ENCODE peak calls at places on chromosome 20, in seven cellular contexts. P is IMR-90, J is prostate gland, I is body of pancreas, R is tibial nerve, S is HCT116, C is GM12891. T is an unnamed sample.

GRCh38 chr20:50308513-50309279 is 118.1 kb downstream of the CEBPB start:
- DNase-seq in P (peak), R (peak), J (peak), S (peak), C (no peak), I (peak), T (peak)

GRCh38 chr20:53875452-53875851 is 194.9 kb downstream of the BCAS1 start:
- DNase-seq in R (no peak), C (no peak), S (no peak), J (no peak), P (no peak), I (peak), T (no peak)

GRCh38 chr20:31670371-31671228 is 32.9 kb downstream of the COX4I2 start:
- DNase-seq in C (no peak), P (peak), J (peak), S (no peak), R (peak), I (peak), T (peak)

GRCh38 chr20:13739726-13740649 is 44.7 kb downstream of the ESF1 start:
- DNase-seq in J (no peak), S (no peak), P (no peak), C (no peak), R (no peak), I (no peak), T (no peak)

GRCh38 chr20:23879811-23880374 is 345 bp upstream of the CST5 start:
- DNase-seq in J (no peak), S (no peak), R (no peak), C (no peak), I (peak), P (no peak), T (no peak)

GRCh38 chr20:2349801-2350200 is 30.9 kb upstream of the TGM6 start:
- DNase-seq in J (no peak), S (no peak), I (no peak), C (no peak), R (no peak), P (no peak), T (no peak)

GRCh38 chr20:21246143-21246542 is 57.0 kb upstream of the XRN2 start:
- DNase-seq in C (no peak), R (no peak), I (no peak), S (no peak), J (peak), P (no peak), T (no peak)

GRCh38 chr20:57118964-57119363 is 147.5 kb downstream of the BMP7 start:
- DNase-seq in C (no peak), R (no peak), P (no peak), S (no peak), J (no peak), I (no peak), T (no peak)

GRCh38 chr20:59958626-59959025 is 403 bp downstream of the CDH26 start:
- DNase-seq in I (no peak), S (no peak), C (no peak), J (no peak), R (no peak), P (no peak), T (no peak)

GRCh38 chr20:53654932-53655674 is 61.5 kb upstream of the ZNF217 start:
- DNase-seq in J (no peak), C (no peak), S (no peak), P (no peak), R (no peak), I (peak), T (peak)

GRCh38 chr20:35275741-35276251 is 2.1 kb downstream of the MMP24OS start:
- DNase-seq in C (no peak), I (no peak), P (no peak), R (no peak), J (no peak), S (no peak), T (no peak)

GRCh38 chr20:36950432-36951197 is 893 bp downstream of the SAMHD1 start:
- DNase-seq in C (no peak), S (no peak), I (peak), R (no peak), J (peak), P (peak), T (peak)

GRCh38 chr20:35215066-35215956 is 11.2 kb upstream of the MMP24 start:
- DNase-seq in C (no peak), R (no peak), S (no peak), J (no peak), P (peak), I (no peak), T (no peak)

GRCh38 chr20:2578430-2579192 is 42.2 kb downstream of the TMC2 start:
- DNase-seq in R (no peak), J (no peak), P (no peak), I (peak), S (no peak), C (no peak), T (peak)

GRCh38 chr20:31841928-31842327 is 3.5 kb downstream of the FOXS1 start:
- DNase-seq in P (peak), R (no peak), J (no peak), I (no peak), S (no peak), C (no peak), T (no peak)

GRCh38 chr20:51404297-51405060 is 138.0 kb downstream of the NFATC2 start:
- DNase-seq in C (peak), P (no peak), S (no peak), I (peak), J (no peak), R (no peak), T (no peak)

GRCh38 chr20:37223053-37223452 is 38.6 kb downstream of the GHRH start:
- DNase-seq in J (no peak), S (no peak), P (peak), C (no peak), I (peak), R (peak), T (peak)

GRCh38 chr20:49938173-49939163 is 2.3 kb downstream of the RNF114 start:
- DNase-seq in C (no peak), J (no peak), I (peak), R (peak), P (peak), S (no peak), T (no peak)

GRCh38 chr20:24701027-24701426 is 231.6 kb downstream of the SYNDIG1 start:
- DNase-seq in S (no peak), P (no peak), C (no peak), I (no peak), R (no peak), J (no peak), T (no peak)

GRCh38 chr20:35742741-35743523 is 872 bp upstream of the RBM39 start:
- DNase-seq in J (no peak), P (no peak), S (no peak), R (peak), I (peak), C (no peak), T (peak)

GRCh38 chr20:35953411-35954199 is 697 bp downstream of the SCAND1 start:
- DNase-seq in I (peak), J (peak), P (peak), S (no peak), C (peak), R (no peak), T (peak)

GRCh38 chr20:41249781-41250281 is 67.7 kb downstream of the ZHX3 start:
- DNase-seq in P (peak), I (no peak), J (no peak), S (no peak), R (no peak), C (no peak), T (peak)

GRCh38 chr20:25341716-25342680 is 48.6 kb downstream of the ABHD12 start:
- DNase-seq in I (no peak), J (no peak), C (no peak), S (no peak), P (peak), R (no peak), T (no peak)

GRCh38 chr20:23928788-23929187 is 49.2 kb upstream of the CST5 start:
- DNase-seq in C (no peak), I (no peak), R (no peak), S (no peak), P (no peak), J (no peak), T (no peak)

GRCh38 chr20:37839432-37839827 is 63.5 kb upstream of the VSTM2L start:
- DNase-seq in J (no peak), C (no peak), S (no peak), R (no peak), P (no peak), I (no peak), T (no peak)

GRCh38 chr20:23546435-23547144 is 21.7 kb downstream of the CST9L start:
- DNase-seq in R (no peak), S (no peak), I (no peak), P (no peak), J (no peak), C (no peak), T (no peak)

GRCh38 chr20:25507385-25508082 is 77.8 kb downstream of the NINL start:
- DNase-seq in J (no peak), I (no peak), P (no peak), C (no peak), S (no peak), R (no peak), T (no peak)

GRCh38 chr20:4898282-4898681 is 103.0 kb downstream of the SLC23A2 start:
- DNase-seq in R (no peak), C (no peak), J (no peak), P (peak), S (peak), I (peak), T (no peak)

GRCh38 chr20:3092611-3093379 is 8.3 kb upstream of the AVP start:
- DNase-seq in C (no peak), R (no peak), I (no peak), S (no peak), J (no peak), P (no peak), T (no peak)

GRCh38 chr20:17499041-17499440 is 32.1 kb downstream of the BFSP1 start:
- DNase-seq in C (no peak), P (peak), S (no peak), R (no peak), I (no peak), J (no peak), T (no peak)

GRCh38 chr20:52614036-52614863 is 357.9 kb upstream of the TSHZ2 start:
- DNase-seq in I (no peak), R (no peak), S (no peak), P (no peak), C (no peak), J (no peak), T (no peak)

GRCh38 chr20:45857836-45858250 is 429 bp downstream of the ZSWIM3 start:
- DNase-seq in S (no peak), I (no peak), P (no peak), R (no peak), C (peak), J (no peak), T (no peak)

GRCh38 chr20:45861157-45862075 is 4.0 kb downstream of the ZSWIM3 start:
- DNase-seq in R (no peak), S (no peak), I (no peak), C (no peak), P (no peak), J (no peak), T (peak)

GRCh38 chr20:45853484-45853883 is 3.7 kb downstream of the ACOT8 start:
- DNase-seq in S (no peak), C (no peak), J (no peak), P (no peak), R (no peak), I (no peak), T (no peak)

GRCh38 chr20:45860573-45861011 is 3.2 kb downstream of the ZSWIM3 start:
- DNase-seq in R (no peak), J (no peak), S (no peak), C (no peak), P (peak), I (no peak), T (no peak)

DNA sequence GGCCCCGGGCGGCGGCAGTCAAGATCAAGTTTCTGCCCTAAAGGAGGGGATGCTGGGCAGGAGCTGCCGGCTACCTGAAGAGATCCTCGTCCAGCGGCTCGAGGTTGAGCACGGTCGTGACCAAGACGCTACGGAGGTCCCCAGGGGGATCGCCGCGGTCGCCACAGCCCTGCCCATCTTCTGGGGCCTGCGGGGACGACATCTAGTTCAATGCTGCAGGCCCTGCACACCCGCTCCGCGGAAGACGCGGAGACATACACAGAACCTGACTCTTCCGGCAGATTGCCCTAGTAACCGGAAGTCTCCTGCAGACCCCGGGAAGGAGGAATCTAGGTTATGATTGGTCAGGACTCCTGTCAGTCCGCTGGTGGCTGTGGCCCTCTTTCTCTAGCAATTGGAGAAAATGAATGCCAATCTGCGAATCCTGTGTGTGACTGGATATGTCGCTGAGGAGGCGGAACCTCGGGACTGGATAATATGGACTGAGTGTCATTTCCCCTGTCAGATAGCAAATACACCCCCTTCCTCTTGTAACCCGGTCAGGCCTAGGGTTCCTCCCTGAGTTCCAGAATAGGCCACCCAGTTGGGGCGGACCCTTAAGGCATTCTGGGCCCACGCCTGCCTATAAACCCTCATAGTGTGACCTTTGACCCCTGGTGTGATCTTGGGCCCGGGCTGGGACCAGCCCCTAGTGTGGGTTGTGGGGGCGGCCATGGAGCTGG is at the start of the genes ACOT8 and ZSWIM3:
- DNase-seq in P (peak), C (peak), J (peak), R (peak), I (peak), S (peak), T (peak)
- TF ChIP-seq POLR2A in P (peak), C (peak), J (peak), R (peak), I (peak), S (peak), T (peak)

DNA sequence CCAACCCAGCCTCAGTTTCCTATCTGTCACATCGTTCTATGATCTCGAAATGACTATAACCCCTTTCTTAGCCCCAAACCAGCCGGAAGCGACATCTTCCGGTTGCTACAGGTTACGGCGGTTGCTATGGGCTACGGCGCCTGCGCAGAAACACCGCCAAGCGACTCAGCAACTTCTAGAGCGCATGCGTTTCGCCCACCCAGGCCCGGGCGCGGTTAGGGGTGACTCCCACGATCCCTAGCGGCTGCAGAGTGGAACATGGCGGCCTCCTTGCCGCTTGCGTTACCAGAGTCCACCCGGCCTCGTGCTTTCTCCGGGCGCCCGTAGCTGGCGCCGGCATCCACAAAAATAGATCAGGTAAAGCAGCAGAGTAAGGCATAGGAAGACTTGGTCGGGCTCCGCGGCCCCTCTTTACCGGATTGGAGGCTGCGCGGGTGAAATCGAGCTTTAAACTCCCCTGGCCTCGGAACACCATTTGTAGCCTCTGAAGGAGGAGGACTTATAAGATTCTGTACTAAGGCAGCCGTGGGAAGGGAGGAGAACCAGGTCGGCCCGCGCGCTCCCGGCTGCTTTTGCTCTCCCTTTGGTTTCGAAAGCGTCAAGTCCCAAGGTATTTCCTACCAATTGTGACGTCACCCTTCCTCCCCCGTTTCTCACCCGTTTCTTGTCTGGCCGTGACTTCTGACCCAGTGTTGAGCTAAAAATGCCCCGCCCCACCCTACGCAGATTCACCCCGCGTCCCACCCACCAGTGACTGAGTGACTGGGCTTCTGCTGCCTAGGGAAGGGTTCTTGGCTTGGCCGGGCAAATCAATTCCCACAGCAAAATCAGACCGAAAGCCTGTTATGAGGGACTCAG is 3.5 kb downstream of the SDCBP2 start:
- DNase-seq in C (peak), P (peak), R (peak), I (peak), S (peak), J (peak), T (peak)
- TF ChIP-seq POLR2A in C (peak), P (peak), R (peak), I (peak), S (peak), J (peak), T (peak)

GRCh38 chr20:46689082-46689753 is at the start of gene TP53RK:
- DNase-seq in J (peak), I (peak), P (peak), C (peak), R (peak), S (peak), T (peak)
- TF ChIP-seq POLR2A in J (peak), I (peak), P (peak), C (peak), R (peak), S (no peak), T (peak)

DNA sequence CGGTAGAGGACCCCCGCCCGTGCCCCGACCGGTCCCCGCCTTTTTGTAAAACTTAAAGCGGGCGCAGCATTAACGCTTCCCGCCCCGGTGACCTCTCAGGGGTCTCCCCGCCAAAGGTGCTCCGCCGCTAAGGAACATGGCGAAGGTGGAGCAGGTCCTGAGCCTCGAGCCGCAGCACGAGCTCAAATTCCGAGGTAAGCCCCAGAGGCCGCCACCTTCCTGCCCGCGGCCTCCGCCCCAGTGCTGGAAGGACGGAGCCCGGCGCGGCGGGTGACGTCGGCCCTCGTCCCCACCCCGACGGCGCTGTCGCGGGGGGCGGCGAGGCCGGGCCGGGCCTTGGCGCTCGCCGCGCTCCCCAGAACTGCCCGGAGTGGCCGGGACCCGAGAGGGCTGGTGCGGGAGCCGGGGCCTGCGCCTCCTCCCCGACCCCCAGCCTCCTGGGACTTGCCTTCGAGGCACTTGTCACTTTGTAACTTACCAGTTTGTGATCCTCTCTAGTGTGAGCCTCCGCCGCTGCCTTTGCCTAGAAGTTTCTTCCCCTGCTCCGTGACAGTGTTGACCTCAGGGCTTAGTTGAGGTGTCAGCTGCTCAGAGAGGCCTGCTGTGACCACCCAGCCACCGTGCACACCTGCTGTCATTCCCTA is 417 bp downstream of the VAPB start:
- DNase-seq in C (peak), P (peak), R (peak), S (no peak), I (peak), J (no peak), T (peak)
- TF ChIP-seq POLR2A in C (no peak), P (peak), R (no peak), S (no peak), I (peak), J (no peak), T (peak)

GRCh38 chr20:48921883-48922867 is 664 bp downstream of the ARFGEF2 start:
- DNase-seq in J (peak), R (peak), I (peak), C (no peak), P (peak), S (no peak), T (peak)

GRCh38 chr20:48920527-48921167 is 864 bp upstream of the ARFGEF2 start:
- DNase-seq in R (no peak), S (no peak), P (no peak), C (no peak), J (no peak), I (no peak), T (no peak)

GRCh38 chr20:48923149-48923718 is 1.7 kb downstream of the ARFGEF2 start:
- DNase-seq in C (no peak), R (no peak), I (no peak), J (no peak), P (no peak), S (no peak), T (peak)

GRCh38 chr20:48919882-48920526 is 1.5 kb upstream of the ARFGEF2 start:
- DNase-seq in J (no peak), C (no peak), P (no peak), R (no peak), S (no peak), I (peak), T (peak)

GRCh38 chr20:48921168-48921882 is at the start of gene ARFGEF2:
- DNase-seq in C (peak), S (peak), P (peak), R (peak), I (peak), J (peak), T (peak)
- TF ChIP-seq POLR2A in C (peak), S (peak), P (peak), R (peak), I (peak), J (peak), T (peak)

GRCh38 chr20:63233061-63233344 is 2.7 kb upstream of the BIRC7 start:
- DNase-seq in I (no peak), J (no peak), P (no peak), S (no peak), C (no peak), R (no peak), T (no peak)
- TF ChIP-seq POLR2A in I (no peak), J (no peak), P (no peak), S (no peak), C (no peak), R (no peak), T (no peak)

GRCh38 chr20:46573234-46573633 is 22.8 kb upstream of the OCSTAMP start:
- DNase-seq in P (no peak), I (no peak), S (no peak), C (no peak), R (no peak), J (no peak), T (no peak)
- TF ChIP-seq POLR2A in P (no peak), I (no peak), S (no peak), C (no peak), R (no peak), J (no peak), T (no peak)